ENCODE peak calls at places on chromosome 19, in seven cellular contexts. K is T-helper 1 cell, M is non-pigmented ciliary epithelial cell, J is neuronal stem cell, S is astrocyte of the spinal cord, V is progenitor cell of endocrine pancreas, D is mammary epithelial cell. Q is an unnamed sample.

GRCh38 chr19:40341601-40342482 is 6.4 kb downstream of the C19orf47 start:
- DNase-seq in S (no peak), M (no peak), K (no peak), D (no peak), V (no peak), J (no peak), Q (no peak)

GRCh38 chr19:56091066-56091490 is 30.0 kb downstream of the ZNF787 start:
- DNase-seq in V (no peak), J (no peak), M (no peak), D (peak), S (peak), K (no peak), Q (no peak)

GRCh38 chr19:11652492-11652891 is 55.2 kb downstream of the ZNF627 start:
- DNase-seq in M (no peak), V (no peak), J (no peak), D (no peak), S (no peak), K (no peak), Q (no peak)

GRCh38 chr19:1063030-1063908 is 3.7 kb upstream of the ARHGAP45 start:
- DNase-seq in J (no peak), M (no peak), D (no peak), S (no peak), K (peak), V (no peak), Q (no peak)

GRCh38 chr19:3537438-3538240 is 1.3 kb upstream of the TEKTIP1 start:
- DNase-seq in S (no peak), V (no peak), K (no peak), J (no peak), D (no peak), M (no peak), Q (no peak)

GRCh38 chr19:46639356-46640061 is 3.5 kb upstream of the GNG8 start:
- DNase-seq in D (no peak), K (no peak), S (no peak), J (no peak), M (no peak), V (no peak), Q (no peak)

GRCh38 chr19:38386968-38387549 is 775 bp downstream of the GGN start:
- DNase-seq in D (no peak), K (no peak), V (no peak), M (no peak), S (peak), J (no peak), Q (no peak)

GRCh38 chr19:3507371-3508120 is 1.4 kb downstream of the FZR1 start:
- DNase-seq in S (no peak), D (peak), V (no peak), M (no peak), J (no peak), K (no peak), Q (no peak)

GRCh38 chr19:8512115-8512967 is 1.6 kb downstream of the ZNF414 start:
- DNase-seq in J (no peak), D (peak), M (no peak), S (no peak), V (no peak), K (no peak), Q (no peak)